ENCODE peak calls at places on chromosomes 7 and 10, in seven cellular contexts. O is stomach, X is GM10248, Z is thyroid gland, P is AG09319, A is NB4, D is body of pancreas. F is an unnamed sample.

GRCh38 chr7:84790873-84791272 is 396.0 kb downstream of the SEMA3D start:
- DNase-seq in P (peak), X (no peak), Z (no peak), A (peak), O (no peak), D (no peak), F (peak)

GRCh38 chr10:103493362-103493871 is at the start of gene NEURL1:
- DNase-seq in P (no peak), A (no peak), D (no peak), Z (no peak), X (no peak), O (no peak), F (no peak)

GRCh38 chr7:154433632-154434598 is 381.7 kb downstream of the DPP6 start:
- DNase-seq in X (no peak), P (no peak), O (no peak), D (no peak), Z (no peak), A (no peak), F (no peak)

GRCh38 chr7:73802459-73802858 is 28.3 kb upstream of the CLDN4 start:
- DNase-seq in O (no peak), P (no peak), X (no peak), A (no peak), D (no peak), Z (no peak), F (no peak)

GRCh38 chr7:84484502-84485079 is 290.0 kb upstream of the SEMA3A start:
- DNase-seq in A (no peak), Z (no peak), P (no peak), O (no peak), X (no peak), D (no peak), F (no peak)

GRCh38 chr10:126839094-126839761 is 66.0 kb upstream of the DOCK1 start:
- DNase-seq in O (peak), X (no peak), P (no peak), A (no peak), D (peak), Z (peak), F (no peak)

GRCh38 chr7:159031750-159032149 is 112.9 kb downstream of the VIPR2 start:
- DNase-seq in Z (no peak), P (no peak), D (no peak), A (no peak), X (no peak), O (no peak), F (no peak)

GRCh38 chr10:27723436-27723835 is 22.2 kb downstream of the MKX start:
- DNase-seq in O (no peak), Z (no peak), A (no peak), P (peak), D (no peak), X (no peak), F (no peak)

GRCh38 chr10:17101257-17101909 is 28.2 kb downstream of the CUBN start:
- DNase-seq in D (no peak), P (no peak), X (no peak), O (no peak), Z (peak), A (no peak), F (no peak)

GRCh38 chr7:26061340-26062239 is 90.4 kb upstream of the NFE2L3 start:
- DNase-seq in Z (peak), X (peak), O (peak), D (peak), A (peak), P (no peak), F (peak)

GRCh38 chr7:142482899-142483658 is 225.2 kb upstream of the PRSS58 start:
- DNase-seq in X (peak), Z (peak), A (peak), D (peak), O (peak), P (no peak), F (no peak)

GRCh38 chr7:75905785-75906604 is 9.0 kb upstream of the POR start:
- DNase-seq in Z (peak), X (no peak), O (peak), P (peak), D (peak), A (peak), F (peak)

GRCh38 chr7:68224041-68224534 is 1227.5 kb downstream of the TYW1 start:
- DNase-seq in A (no peak), O (no peak), D (no peak), P (no peak), Z (peak), X (no peak), F (no peak)

GRCh38 chr7:39042706-39043105 is 65.0 kb downstream of the POU6F2 start:
- DNase-seq in P (no peak), Z (no peak), O (no peak), X (no peak), D (no peak), A (no peak), F (no peak)

GRCh38 chr10:3745582-3745981 is 39.4 kb downstream of the KLF6 start:
- DNase-seq in Z (no peak), D (no peak), A (no peak), O (no peak), X (no peak), P (no peak), F (no peak)

GRCh38 chr10:91680521-91680920 is 47.6 kb upstream of the PPP1R3C start:
- DNase-seq in Z (no peak), X (no peak), A (no peak), P (no peak), D (no peak), O (no peak), F (no peak)

GRCh38 chr10:24973163-24973562 is 20.8 kb upstream of the PRTFDC1 start:
- DNase-seq in X (no peak), A (no peak), P (no peak), D (no peak), O (no peak), Z (no peak), F (no peak)

GRCh38 chr10:100131571-100131970 is 49.9 kb upstream of the CPN1 start:
- DNase-seq in Z (no peak), D (no peak), O (no peak), P (no peak), A (no peak), X (no peak), F (no peak)

GRCh38 chr7:24714676-24715010 is 42.6 kb downstream of the GSDME start:
- DNase-seq in X (no peak), D (no peak), A (no peak), O (no peak), P (no peak), Z (no peak), F (no peak)

GRCh38 chr10:29734980-29735627 is 100.3 kb upstream of the SVIL start:
- DNase-seq in D (peak), P (no peak), O (peak), A (peak), Z (peak), X (peak), F (peak)

GRCh38 chr10:58140054-58140453 is 127.6 kb downstream of the IPMK start:
- DNase-seq in A (no peak), O (no peak), X (no peak), P (no peak), Z (no peak), D (no peak), F (no peak)

GRCh38 chr7:79377097-79377496 is 76.4 kb downstream of the MAGI2 start:
- DNase-seq in A (no peak), X (no peak), D (no peak), O (no peak), P (no peak), Z (no peak), F (no peak)

GRCh38 chr7:22140597-22140996 is 194.9 kb upstream of the CDCA7L start:
- DNase-seq in Z (no peak), A (no peak), O (no peak), X (no peak), P (no peak), D (no peak), F (no peak)

GRCh38 chr7:105268056-105268455 is 120.7 kb downstream of the SRPK2 start:
- DNase-seq in P (no peak), O (no peak), X (no peak), D (no peak), A (peak), Z (no peak), F (no peak)

GRCh38 chr7:23336799-23337283 is 37.7 kb downstream of the MALSU1 start:
- DNase-seq in P (no peak), A (no peak), Z (peak), X (no peak), O (no peak), D (no peak), F (no peak)

GRCh38 chr7:129776397-129776792 is 164.9 kb downstream of the NRF1 start:
- DNase-seq in O (no peak), P (no peak), X (no peak), D (no peak), Z (no peak), A (no peak), F (no peak)

GRCh38 chr7:47709451-47709850 is 127.5 kb upstream of the TNS3 start:
- DNase-seq in D (no peak), X (no peak), Z (no peak), A (no peak), P (no peak), O (no peak), F (no peak)

GRCh38 chr10:11685787-11686218 is 56.4 kb upstream of the ECHDC3 start:
- DNase-seq in A (peak), D (peak), Z (peak), O (peak), X (peak), P (no peak), F (peak)

GRCh38 chr7:13240349-13240748 is 552.9 kb downstream of the ARL4A start:
- DNase-seq in O (no peak), P (no peak), D (no peak), Z (no peak), A (no peak), X (no peak), F (no peak)

GRCh38 chr7:15889501-15889900 is 203.0 kb upstream of the MEOX2 start:
- DNase-seq in O (no peak), Z (no peak), P (no peak), A (peak), X (no peak), D (no peak), F (peak)
- TF ChIP-seq CTCF in O (no peak), Z (no peak), P (peak), A (peak), X (no peak), D (no peak), F (peak)

GRCh38 chr7:6559896-6560295 is 8.6 kb upstream of the GRID2IP start:
- DNase-seq in X (no peak), P (no peak), D (no peak), O (no peak), Z (no peak), A (no peak), F (no peak)

GRCh38 chr7:6553460-6554044 is 2.3 kb upstream of the GRID2IP start:
- DNase-seq in D (no peak), O (no peak), X (no peak), A (no peak), Z (no peak), P (no peak), F (no peak)

GRCh38 chr7:6556196-6556595 is 4.9 kb upstream of the GRID2IP start:
- DNase-seq in O (peak), D (peak), X (no peak), P (no peak), Z (no peak), A (no peak), F (no peak)

GRCh38 chr7:6554848-6555247 is 3.6 kb upstream of the GRID2IP start:
- DNase-seq in Z (no peak), A (no peak), X (no peak), O (no peak), D (no peak), P (no peak), F (no peak)

GRCh38 chr7:6558837-6559236 is 7.6 kb upstream of the GRID2IP start:
- DNase-seq in D (no peak), Z (no peak), P (no peak), O (no peak), X (peak), A (peak), F (no peak)
- TF ChIP-seq CTCF in D (no peak), Z (no peak), P (peak), O (no peak), X (peak), A (peak), F (peak)

GRCh38 chr10:117107280-117107679 is 30.8 kb downstream of the VAX1 start:
- DNase-seq in X (no peak), Z (no peak), D (no peak), P (no peak), A (peak), O (no peak), F (no peak)

GRCh38 chr10:117112220-117112619 is 25.9 kb downstream of the VAX1 start:
- DNase-seq in D (no peak), Z (no peak), X (no peak), O (no peak), A (no peak), P (no peak), F (no peak)
- TF ChIP-seq CTCF in D (no peak), Z (no peak), X (no peak), O (no peak), A (peak), P (peak), F (no peak)

GRCh38 chr7:34091330-34091917 is 186.1 kb downstream of the BMPER start:
- DNase-seq in D (peak), A (peak), P (no peak), X (no peak), Z (no peak), O (peak), F (peak)
- TF ChIP-seq CTCF in D (no peak), A (peak), P (peak), X (peak), Z (no peak), O (peak), F (peak)

GRCh38 chr10:73743327-73743904 is 756 bp upstream of the SEC24C start:
- DNase-seq in X (no peak), D (no peak), O (no peak), P (no peak), A (no peak), Z (no peak), F (no peak)

GRCh38 chr10:73744690-73744994 is 470 bp downstream of the SEC24C start:
- DNase-seq in A (peak), D (peak), Z (peak), O (peak), X (peak), P (no peak), F (peak)

GRCh38 chr10:73742454-73742734 is 1.8 kb upstream of the SEC24C start:
- DNase-seq in A (no peak), D (no peak), O (no peak), Z (no peak), P (no peak), X (no peak), F (no peak)

GRCh38 chr10:73746721-73747120 is 2.5 kb downstream of the SEC24C start:
- DNase-seq in A (no peak), O (no peak), P (no peak), Z (no peak), D (no peak), X (no peak), F (no peak)

GRCh38 chr10:73743905-73744689 is at the start of gene SEC24C:
- DNase-seq in O (peak), P (peak), Z (peak), D (peak), A (peak), X (peak), F (peak)
- TF ChIP-seq CTCF in O (peak), P (no peak), Z (no peak), D (no peak), A (no peak), X (no peak), F (no peak)

GRCh38 chr7:155533120-155533826 is 13.1 kb downstream of the CNPY1 start:
- DNase-seq in D (no peak), P (no peak), A (peak), Z (no peak), X (no peak), O (no peak), F (no peak)

GRCh38 chr7:155531686-155532085 is 14.7 kb downstream of the CNPY1 start:
- DNase-seq in O (no peak), D (no peak), Z (peak), P (no peak), A (no peak), X (no peak), F (no peak)

GRCh38 chr7:155534691-155535090 is 11.7 kb downstream of the CNPY1 start:
- DNase-seq in P (no peak), X (no peak), D (no peak), A (no peak), Z (no peak), O (no peak), F (no peak)

GRCh38 chr7:155532792-155533119 is 13.6 kb downstream of the CNPY1 start:
- DNase-seq in X (no peak), A (no peak), O (no peak), Z (no peak), D (no peak), P (no peak), F (no peak)

GRCh38 chr7:155533827-155534690 is 12.3 kb downstream of the CNPY1 start:
- DNase-seq in A (peak), P (no peak), O (no peak), Z (no peak), X (peak), D (no peak), F (no peak)
- TF ChIP-seq CTCF in A (peak), P (peak), O (no peak), Z (no peak), X (peak), D (no peak), F (peak)